ENCODE peak calls at places on chromosomes 7 and 10, in eight cellular contexts. One of them, this sample, is unnamed.

GRCh38 chr10:27614776-27615175 is 110.7 kb downstream of the RAB18 start:
- DNase-seq in psoas muscle: no peak
- DNase-seq in tibial nerve: no peak
- DNase-seq in choroid plexus epithelial cell: no peak
- DNase-seq in fibroblast of the aortic adventitia: no peak
- DNase-seq in foreskin fibroblast: no peak
- DNase-seq in cardiac muscle cell: no peak
- DNase-seq in mucosa of descending colon: no peak
- DNase-seq in this sample: no peak

GRCh38 chr10:125284875-125285597 is 124.7 kb upstream of the CTBP2 start:
- DNase-seq in foreskin fibroblast: no peak
- DNase-seq in fibroblast of the aortic adventitia: no peak
- DNase-seq in psoas muscle: no peak
- DNase-seq in choroid plexus epithelial cell: no peak
- DNase-seq in tibial nerve: no peak
- DNase-seq in mucosa of descending colon: no peak
- DNase-seq in cardiac muscle cell: no peak
- DNase-seq in this sample: peak

GRCh38 chr10:70967591-70968588 is 79.5 kb upstream of the PCBD1 start:
- DNase-seq in cardiac muscle cell: peak
- DNase-seq in choroid plexus epithelial cell: peak
- DNase-seq in mucosa of descending colon: no peak
- DNase-seq in foreskin fibroblast: peak
- DNase-seq in fibroblast of the aortic adventitia: no peak
- DNase-seq in tibial nerve: no peak
- DNase-seq in psoas muscle: no peak
- DNase-seq in this sample: no peak

GRCh38 chr10:44422153-44422552 is 37.3 kb upstream of the CXCL12 start:
- DNase-seq in cardiac muscle cell: no peak
- DNase-seq in tibial nerve: no peak
- DNase-seq in mucosa of descending colon: no peak
- DNase-seq in choroid plexus epithelial cell: no peak
- DNase-seq in fibroblast of the aortic adventitia: no peak
- DNase-seq in foreskin fibroblast: no peak
- DNase-seq in psoas muscle: no peak
- DNase-seq in this sample: no peak

GRCh38 chr10:60258429-60258797 is 131.3 kb downstream of the ANK3 start:
- DNase-seq in psoas muscle: no peak
- DNase-seq in tibial nerve: no peak
- DNase-seq in mucosa of descending colon: no peak
- DNase-seq in choroid plexus epithelial cell: no peak
- DNase-seq in cardiac muscle cell: no peak
- DNase-seq in foreskin fibroblast: no peak
- DNase-seq in fibroblast of the aortic adventitia: no peak
- DNase-seq in this sample: no peak

GRCh38 chr7:103705542-103705941 is 259.5 kb upstream of the SLC26A5 start:
- DNase-seq in foreskin fibroblast: no peak
- DNase-seq in fibroblast of the aortic adventitia: no peak
- DNase-seq in tibial nerve: no peak
- DNase-seq in choroid plexus epithelial cell: no peak
- DNase-seq in cardiac muscle cell: no peak
- DNase-seq in psoas muscle: no peak
- DNase-seq in mucosa of descending colon: no peak
- DNase-seq in this sample: no peak

GRCh38 chr10:48364659-48365405 is 58.4 kb downstream of the MAPK8 start:
- DNase-seq in foreskin fibroblast: peak
- DNase-seq in mucosa of descending colon: no peak
- DNase-seq in choroid plexus epithelial cell: peak
- DNase-seq in cardiac muscle cell: peak
- DNase-seq in psoas muscle: no peak
- DNase-seq in fibroblast of the aortic adventitia: peak
- DNase-seq in tibial nerve: peak
- DNase-seq in this sample: no peak

GRCh38 chr7:9645756-9646155 is 1212.3 kb downstream of the NXPH1 start:
- DNase-seq in mucosa of descending colon: no peak
- DNase-seq in tibial nerve: no peak
- DNase-seq in psoas muscle: no peak
- DNase-seq in foreskin fibroblast: no peak
- DNase-seq in fibroblast of the aortic adventitia: no peak
- DNase-seq in cardiac muscle cell: no peak
- DNase-seq in choroid plexus epithelial cell: peak
- DNase-seq in this sample: no peak

GRCh38 chr7:112985377-112985987 is 101.1 kb downstream of the GPR85 start:
- DNase-seq in cardiac muscle cell: peak
- DNase-seq in choroid plexus epithelial cell: peak
- DNase-seq in mucosa of descending colon: no peak
- DNase-seq in foreskin fibroblast: peak
- DNase-seq in tibial nerve: no peak
- DNase-seq in psoas muscle: no peak
- DNase-seq in fibroblast of the aortic adventitia: peak
- DNase-seq in this sample: no peak

GRCh38 chr10:6840093-6840763 is 260.2 kb upstream of the PRKCQ start:
- DNase-seq in foreskin fibroblast: peak
- DNase-seq in mucosa of descending colon: no peak
- DNase-seq in tibial nerve: no peak
- DNase-seq in cardiac muscle cell: peak
- DNase-seq in fibroblast of the aortic adventitia: no peak
- DNase-seq in psoas muscle: no peak
- DNase-seq in choroid plexus epithelial cell: no peak
- DNase-seq in this sample: no peak

GRCh38 chr7:55260171-55260570 is 105.0 kb upstream of the LANCL2 start:
- DNase-seq in choroid plexus epithelial cell: no peak
- DNase-seq in psoas muscle: no peak
- DNase-seq in foreskin fibroblast: no peak
- DNase-seq in fibroblast of the aortic adventitia: no peak
- DNase-seq in cardiac muscle cell: no peak
- DNase-seq in mucosa of descending colon: no peak
- DNase-seq in tibial nerve: no peak
- DNase-seq in this sample: no peak

GRCh38 chr7:114085592-114086490 is 167.0 kb upstream of the PPP1R3A start:
- DNase-seq in choroid plexus epithelial cell: peak
- DNase-seq in mucosa of descending colon: peak
- DNase-seq in tibial nerve: peak
- DNase-seq in foreskin fibroblast: peak
- DNase-seq in fibroblast of the aortic adventitia: peak
- DNase-seq in psoas muscle: peak
- DNase-seq in cardiac muscle cell: peak
- DNase-seq in this sample: no peak

GRCh38 chr10:124367936-124368335 is 50.8 kb downstream of the OAT start:
- DNase-seq in fibroblast of the aortic adventitia: no peak
- DNase-seq in cardiac muscle cell: no peak
- DNase-seq in psoas muscle: no peak
- DNase-seq in mucosa of descending colon: no peak
- DNase-seq in foreskin fibroblast: no peak
- DNase-seq in choroid plexus epithelial cell: no peak
- DNase-seq in tibial nerve: no peak
- DNase-seq in this sample: no peak

GRCh38 chr7:100929811-100930174 is 19.5 kb upstream of the MUC3A start:
- DNase-seq in cardiac muscle cell: no peak
- DNase-seq in psoas muscle: no peak
- DNase-seq in tibial nerve: no peak
- DNase-seq in mucosa of descending colon: no peak
- DNase-seq in fibroblast of the aortic adventitia: no peak
- DNase-seq in choroid plexus epithelial cell: no peak
- DNase-seq in foreskin fibroblast: no peak
- DNase-seq in this sample: no peak

GRCh38 chr7:80453699-80454340 is 58.0 kb downstream of the GNAT3 start:
- DNase-seq in choroid plexus epithelial cell: peak
- DNase-seq in mucosa of descending colon: no peak
- DNase-seq in fibroblast of the aortic adventitia: peak
- DNase-seq in tibial nerve: peak
- DNase-seq in cardiac muscle cell: peak
- DNase-seq in psoas muscle: no peak
- DNase-seq in foreskin fibroblast: peak
- DNase-seq in this sample: no peak

GRCh38 chr10:27815846-27816245 is 70.2 kb upstream of the MKX start:
- DNase-seq in cardiac muscle cell: no peak
- DNase-seq in tibial nerve: no peak
- DNase-seq in foreskin fibroblast: no peak
- DNase-seq in fibroblast of the aortic adventitia: no peak
- DNase-seq in mucosa of descending colon: no peak
- DNase-seq in choroid plexus epithelial cell: no peak
- DNase-seq in psoas muscle: no peak
- DNase-seq in this sample: no peak

GRCh38 chr10:104123397-104123796 is 1.4 kb downstream of the SFR1 start:
- DNase-seq in psoas muscle: no peak
- DNase-seq in foreskin fibroblast: peak
- DNase-seq in choroid plexus epithelial cell: peak
- DNase-seq in mucosa of descending colon: no peak
- DNase-seq in tibial nerve: no peak
- DNase-seq in fibroblast of the aortic adventitia: peak
- DNase-seq in cardiac muscle cell: peak
- DNase-seq in this sample: peak

GRCh38 chr7:43648725-43649406 is 66.0 kb downstream of the STK17A start:
- DNase-seq in fibroblast of the aortic adventitia: peak
- DNase-seq in tibial nerve: no peak
- DNase-seq in psoas muscle: no peak
- DNase-seq in mucosa of descending colon: peak
- DNase-seq in choroid plexus epithelial cell: peak
- DNase-seq in cardiac muscle cell: peak
- DNase-seq in foreskin fibroblast: peak
- DNase-seq in this sample: peak

GRCh38 chr7:43646603-43647313 is 63.9 kb downstream of the STK17A start:
- DNase-seq in psoas muscle: no peak
- DNase-seq in fibroblast of the aortic adventitia: peak
- DNase-seq in choroid plexus epithelial cell: peak
- DNase-seq in mucosa of descending colon: no peak
- DNase-seq in foreskin fibroblast: peak
- DNase-seq in tibial nerve: no peak
- DNase-seq in cardiac muscle cell: peak
- DNase-seq in this sample: no peak

GRCh38 chr7:43645699-43646226 is 62.9 kb downstream of the STK17A start:
- DNase-seq in mucosa of descending colon: no peak
- DNase-seq in foreskin fibroblast: no peak
- DNase-seq in cardiac muscle cell: no peak
- DNase-seq in tibial nerve: no peak
- DNase-seq in psoas muscle: no peak
- DNase-seq in fibroblast of the aortic adventitia: no peak
- DNase-seq in choroid plexus epithelial cell: no peak
- DNase-seq in this sample: no peak

GRCh38 chr7:43647772-43648643 is 65.1 kb downstream of the STK17A start:
- DNase-seq in fibroblast of the aortic adventitia: peak
- DNase-seq in foreskin fibroblast: peak
- DNase-seq in psoas muscle: peak
- DNase-seq in cardiac muscle cell: peak
- DNase-seq in mucosa of descending colon: peak
- DNase-seq in choroid plexus epithelial cell: peak
- DNase-seq in tibial nerve: peak
- DNase-seq in this sample: no peak

GRCh38 chr7:43647314-43647691 is 64.4 kb downstream of the STK17A start:
- DNase-seq in choroid plexus epithelial cell: peak
- DNase-seq in mucosa of descending colon: no peak
- DNase-seq in cardiac muscle cell: peak
- DNase-seq in tibial nerve: no peak
- DNase-seq in foreskin fibroblast: peak
- DNase-seq in fibroblast of the aortic adventitia: peak
- DNase-seq in psoas muscle: no peak
- DNase-seq in this sample: no peak
- H3K4me3 ChIP-seq in choroid plexus epithelial cell: no peak
- H3K4me3 ChIP-seq in mucosa of descending colon: no peak
- H3K4me3 ChIP-seq in cardiac muscle cell: no peak
- H3K4me3 ChIP-seq in tibial nerve: no peak
- H3K4me3 ChIP-seq in foreskin fibroblast: peak
- H3K4me3 ChIP-seq in fibroblast of the aortic adventitia: peak
- H3K4me3 ChIP-seq in psoas muscle: no peak
- H3K4me3 ChIP-seq in this sample: no peak

DNA sequence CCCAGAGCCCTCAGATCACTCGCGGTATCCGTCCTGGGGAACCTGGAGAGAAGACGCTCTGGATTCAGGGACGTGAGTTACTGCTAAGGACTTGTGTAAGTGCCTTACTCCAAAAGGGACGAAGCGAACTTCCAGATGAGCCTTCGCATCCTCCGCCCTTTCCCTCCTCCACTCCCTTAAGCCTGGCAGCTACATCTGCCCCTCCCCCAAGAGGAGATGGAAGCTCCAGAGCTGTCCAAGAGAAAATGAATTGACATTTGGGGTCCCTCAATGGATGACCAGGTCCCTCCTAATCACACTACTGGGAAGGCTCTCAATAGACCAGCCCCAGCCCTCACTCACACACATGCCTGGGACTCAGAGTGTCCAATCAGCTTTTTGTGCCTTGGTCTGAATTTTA is 31.3 kb upstream of the GDF10 start:
- DNase-seq in foreskin fibroblast: no peak
- DNase-seq in cardiac muscle cell: no peak
- DNase-seq in fibroblast of the aortic adventitia: no peak
- DNase-seq in psoas muscle: no peak
- DNase-seq in choroid plexus epithelial cell: no peak
- DNase-seq in tibial nerve: no peak
- DNase-seq in mucosa of descending colon: no peak
- DNase-seq in this sample: no peak
- H3K4me3 ChIP-seq in foreskin fibroblast: no peak
- H3K4me3 ChIP-seq in cardiac muscle cell: no peak
- H3K4me3 ChIP-seq in fibroblast of the aortic adventitia: no peak
- H3K4me3 ChIP-seq in psoas muscle: no peak
- H3K4me3 ChIP-seq in choroid plexus epithelial cell: no peak
- H3K4me3 ChIP-seq in tibial nerve: no peak
- H3K4me3 ChIP-seq in mucosa of descending colon: no peak
- H3K4me3 ChIP-seq in this sample: no peak

GRCh38 chr10:42876945-42877344 is 94.3 kb downstream of the BMS1 start:
- DNase-seq in mucosa of descending colon: no peak
- DNase-seq in psoas muscle: no peak
- DNase-seq in tibial nerve: no peak
- DNase-seq in choroid plexus epithelial cell: no peak
- DNase-seq in foreskin fibroblast: no peak
- DNase-seq in fibroblast of the aortic adventitia: no peak
- DNase-seq in cardiac muscle cell: no peak
- DNase-seq in this sample: no peak

GRCh38 chr10:42874713-42875387 is 92.3 kb downstream of the BMS1 start:
- DNase-seq in choroid plexus epithelial cell: no peak
- DNase-seq in foreskin fibroblast: no peak
- DNase-seq in psoas muscle: no peak
- DNase-seq in fibroblast of the aortic adventitia: no peak
- DNase-seq in cardiac muscle cell: no peak
- DNase-seq in tibial nerve: no peak
- DNase-seq in mucosa of descending colon: no peak
- DNase-seq in this sample: no peak

GRCh38 chr10:42875388-42875755 is 92.8 kb downstream of the BMS1 start:
- DNase-seq in foreskin fibroblast: no peak
- DNase-seq in psoas muscle: no peak
- DNase-seq in cardiac muscle cell: no peak
- DNase-seq in tibial nerve: no peak
- DNase-seq in choroid plexus epithelial cell: no peak
- DNase-seq in fibroblast of the aortic adventitia: no peak
- DNase-seq in mucosa of descending colon: no peak
- DNase-seq in this sample: no peak

GRCh38 chr10:42876476-42876875 is 93.9 kb downstream of the BMS1 start:
- DNase-seq in psoas muscle: no peak
- DNase-seq in tibial nerve: no peak
- DNase-seq in mucosa of descending colon: no peak
- DNase-seq in choroid plexus epithelial cell: no peak
- DNase-seq in fibroblast of the aortic adventitia: no peak
- DNase-seq in cardiac muscle cell: no peak
- DNase-seq in foreskin fibroblast: no peak
- DNase-seq in this sample: no peak

GRCh38 chr10:42875792-42876191 is 93.2 kb downstream of the BMS1 start:
- DNase-seq in psoas muscle: no peak
- DNase-seq in choroid plexus epithelial cell: no peak
- DNase-seq in mucosa of descending colon: no peak
- DNase-seq in tibial nerve: no peak
- DNase-seq in fibroblast of the aortic adventitia: peak
- DNase-seq in cardiac muscle cell: peak
- DNase-seq in foreskin fibroblast: peak
- DNase-seq in this sample: no peak
- H3K4me3 ChIP-seq in psoas muscle: no peak
- H3K4me3 ChIP-seq in choroid plexus epithelial cell: no peak
- H3K4me3 ChIP-seq in mucosa of descending colon: no peak
- H3K4me3 ChIP-seq in tibial nerve: no peak
- H3K4me3 ChIP-seq in fibroblast of the aortic adventitia: no peak
- H3K4me3 ChIP-seq in cardiac muscle cell: no peak
- H3K4me3 ChIP-seq in foreskin fibroblast: peak
- H3K4me3 ChIP-seq in this sample: no peak

GRCh38 chr10:133379801-133380666 is 972 bp downstream of the PAOX start:
- DNase-seq in foreskin fibroblast: no peak
- DNase-seq in tibial nerve: no peak
- DNase-seq in fibroblast of the aortic adventitia: no peak
- DNase-seq in psoas muscle: no peak
- DNase-seq in mucosa of descending colon: peak
- DNase-seq in choroid plexus epithelial cell: no peak
- DNase-seq in cardiac muscle cell: no peak
- DNase-seq in this sample: no peak
- H3K4me3 ChIP-seq in foreskin fibroblast: peak
- H3K4me3 ChIP-seq in tibial nerve: peak
- H3K4me3 ChIP-seq in fibroblast of the aortic adventitia: peak
- H3K4me3 ChIP-seq in psoas muscle: peak
- H3K4me3 ChIP-seq in mucosa of descending colon: no peak
- H3K4me3 ChIP-seq in choroid plexus epithelial cell: peak
- H3K4me3 ChIP-seq in cardiac muscle cell: peak
- H3K4me3 ChIP-seq in this sample: no peak

This sample was measured in Jurkat, Clone E6-1.